ENCODE peak calls at places on chromosome 1, in eight cellular contexts. U, H, F, M, C, B, J and I are unnamed samples.
A peak's percentile ranks its signal among the peaks of the same experiment; 100 is the strongest.

GRCh38 chr1:33512612-33513011 is 40.2 kb downstream of the ZSCAN20 start:
- DNase-seq in U (no peak), H (no peak), F (no peak), C (no peak), J (no peak), M (no peak), B (no peak), I (no peak)

GRCh38 chr1:230976825-230977747 is 1.6 kb downstream of the TTC13 start:
- DNase-seq in M (no peak), B (no peak), H (no peak), J (no peak), U (no peak), C (no peak), F (peak; percentile 33), I (no peak)

GRCh38 chr1:59218521-59219236 is 78.2 kb upstream of the FGGY start:
- DNase-seq in F (no peak), U (peak; percentile 71), B (no peak), J (no peak), H (no peak), M (no peak), C (no peak), I (no peak)

GRCh38 chr1:204468206-204468605 is 26.4 kb downstream of the PIK3C2B start:
- DNase-seq in H (no peak), B (no peak), M (no peak), F (no peak), C (no peak), J (no peak), U (no peak), I (no peak)

GRCh38 chr1:6082430-6082971 is 36.8 kb downstream of the KCNAB2 start:
- DNase-seq in J (no peak), B (no peak), F (no peak), H (no peak), U (no peak), C (no peak), M (no peak), I (no peak)

GRCh38 chr1:65791860-65792670 is 630 bp upstream of the PDE4B start:
- DNase-seq in C (no peak), U (peak; percentile 24), J (peak; percentile 48), H (no peak), M (peak; percentile 8), B (no peak), F (no peak), I (no peak)

GRCh38 chr1:67149179-67149770 is 14.5 kb upstream of the C1orf141 start:
- DNase-seq in F (peak; percentile 24), J (peak; percentile 58), C (no peak), U (peak; percentile 82), M (peak; percentile 78), H (no peak), B (peak; percentile 37), I (peak; percentile 49)

GRCh38 chr1:54459714-54460113 is 53.5 kb upstream of the SSBP3 start:
- DNase-seq in C (peak; percentile 67), F (no peak), B (no peak), J (no peak), U (no peak), M (no peak), H (no peak), I (no peak)

GRCh38 chr1:45134468-45134873 is 71.9 kb downstream of the ZSWIM5 start:
- DNase-seq in J (no peak), H (no peak), C (no peak), F (no peak), B (no peak), M (no peak), U (no peak), I (no peak)

GRCh38 chr1:214416417-214417212 is 134.8 kb downstream of the PTPN14 start:
- DNase-seq in U (peak; percentile 80), M (no peak), J (no peak), F (no peak), C (no peak), H (no peak), B (no peak), I (no peak)

DNA sequence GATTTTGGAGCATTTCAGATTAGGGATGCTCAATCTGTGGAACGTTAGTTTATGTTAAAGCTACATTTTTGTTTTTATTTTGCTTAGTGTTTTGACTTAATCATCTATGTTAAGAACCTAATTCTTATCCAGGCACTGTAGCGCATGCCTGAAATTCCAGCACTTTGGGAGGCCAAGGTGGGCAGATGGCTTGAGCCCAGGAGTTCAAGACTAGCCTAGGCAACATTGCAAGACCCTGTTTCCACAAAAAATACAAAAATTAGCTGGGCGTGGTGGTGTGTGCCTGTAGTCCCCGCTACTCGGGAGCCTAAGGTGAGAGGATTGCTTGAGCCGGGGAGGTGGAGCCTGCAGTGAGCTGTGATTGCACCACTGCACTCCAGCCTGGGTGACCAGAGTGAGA is 23.4 kb downstream of the FNBP1L start:
- DNase-seq in F (no peak), J (no peak), B (no peak), U (no peak), M (no peak), H (no peak), C (no peak), I (no peak)
- H3K9me3 ChIP-seq in F (no peaks in the 10 kb centered on the region), J (no peaks in the 10 kb centered on the region), B (no peaks in the 10 kb centered on the region), U (peaks cover 3% of the 10 kb centered on the region), M (no peaks in the 10 kb centered on the region), H (no peaks in the 10 kb centered on the region), C (no peaks in the 10 kb centered on the region), I (no peaks in the 10 kb centered on the region)

DNA sequence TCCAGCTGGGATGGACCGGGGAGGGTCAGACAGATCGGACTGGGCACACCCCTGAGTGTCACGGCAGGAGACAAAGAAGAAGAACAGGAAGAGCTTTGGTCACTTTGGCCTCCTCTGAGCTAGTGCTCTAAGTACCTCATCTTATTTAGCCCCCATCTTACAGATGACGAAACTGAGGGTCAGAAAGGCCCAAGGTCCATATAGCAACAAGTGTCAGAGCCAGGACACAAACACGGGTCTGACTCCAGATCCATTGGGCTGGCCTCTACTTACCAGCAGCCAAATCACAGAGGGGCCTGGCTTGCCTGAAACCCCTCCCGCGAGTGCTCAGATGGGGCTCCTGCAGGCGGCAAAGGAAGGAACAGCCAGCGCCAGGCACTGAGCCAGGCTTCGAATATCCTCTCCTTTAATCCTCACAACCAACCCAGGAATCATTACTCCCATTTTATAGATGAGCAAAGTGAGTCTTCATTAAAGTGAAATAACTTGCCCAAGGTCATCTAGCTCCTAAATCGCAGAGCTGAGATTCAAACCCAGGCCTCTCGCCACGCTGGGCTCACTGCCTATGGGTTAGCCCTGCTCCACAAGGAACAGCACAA is 25.7 kb upstream of the SELENON start:
- DNase-seq in C (no peak), H (no peak), J (no peak), F (peak; percentile 8), U (no peak), M (no peak), B (no peak), I (no peak)
- H3K4me3 ChIP-seq in C (no peak overlapping the region), H (no peak overlapping the region), J (no peak overlapping the region), F (no peak overlapping the region), U (no peak overlapping the region), M (no peak overlapping the region), B (no peak overlapping the region), I (no peak overlapping the region)

GRCh38 chr1:151909167-151910149 is at the start of gene THEM4:
- DNase-seq in H (peak; percentile 99), C (peak; percentile 98), B (no peak), U (peak; percentile 96), J (peak; percentile 96), M (peak; percentile 98), F (peak; percentile 82), I (peak; percentile 97)

GRCh38 chr1:151912973-151913372 is 3.7 kb upstream of the THEM4 start:
- DNase-seq in H (no peak), F (no peak), J (no peak), C (no peak), B (no peak), M (no peak), U (no peak), I (no peak)

GRCh38 chr1:151907363-151908139 is 1.8 kb downstream of the THEM4 start:
- DNase-seq in F (no peak), M (no peak), U (no peak), C (no peak), H (no peak), J (no peak), B (peak; percentile 1), I (no peak)

GRCh38 chr1:151905070-151905442 is 4.3 kb downstream of the THEM4 start:
- DNase-seq in F (peak; percentile 49), B (no peak), C (no peak), U (no peak), M (no peak), J (no peak), H (no peak), I (no peak)

GRCh38 chr1:151908228-151908691 is 1.1 kb downstream of the THEM4 start:
- DNase-seq in M (no peak), J (no peak), B (no peak), C (no peak), H (no peak), U (peak; percentile 24), F (no peak), I (no peak)
- H3K9me3 ChIP-seq in M (no peaks in the 10 kb centered on the region), J (no peaks in the 10 kb centered on the region), B (peaks cover 2% of the 10 kb centered on the region), C (peaks cover 4% of the 10 kb centered on the region), H (no peaks in the 10 kb centered on the region), U (peaks cover 5% of the 10 kb centered on the region), F (no peaks in the 10 kb centered on the region), I (no peaks in the 10 kb centered on the region)

GRCh38 chr1:116409751-116410182 is 36.7 kb downstream of the ATP1A1 start:
- DNase-seq in M (no peak), F (no peak), H (no peak), U (peak; percentile 12), C (no peak), J (no peak), B (no peak), I (no peak)

GRCh38 chr1:116407033-116407432 is 34.0 kb downstream of the ATP1A1 start:
- DNase-seq in J (no peak), B (no peak), U (no peak), C (no peak), F (no peak), H (no peak), M (no peak), I (no peak)

GRCh38 chr1:116411784-116412479 is 38.9 kb downstream of the ATP1A1 start:
- DNase-seq in J (no peak), U (peak; percentile 79), C (no peak), B (no peak), M (no peak), F (no peak), H (no peak), I (no peak)

GRCh38 chr1:116408193-116408592 is 35.1 kb downstream of the ATP1A1 start:
- DNase-seq in M (no peak), H (no peak), U (no peak), F (no peak), C (no peak), B (no peak), J (no peak), I (no peak)

DNA sequence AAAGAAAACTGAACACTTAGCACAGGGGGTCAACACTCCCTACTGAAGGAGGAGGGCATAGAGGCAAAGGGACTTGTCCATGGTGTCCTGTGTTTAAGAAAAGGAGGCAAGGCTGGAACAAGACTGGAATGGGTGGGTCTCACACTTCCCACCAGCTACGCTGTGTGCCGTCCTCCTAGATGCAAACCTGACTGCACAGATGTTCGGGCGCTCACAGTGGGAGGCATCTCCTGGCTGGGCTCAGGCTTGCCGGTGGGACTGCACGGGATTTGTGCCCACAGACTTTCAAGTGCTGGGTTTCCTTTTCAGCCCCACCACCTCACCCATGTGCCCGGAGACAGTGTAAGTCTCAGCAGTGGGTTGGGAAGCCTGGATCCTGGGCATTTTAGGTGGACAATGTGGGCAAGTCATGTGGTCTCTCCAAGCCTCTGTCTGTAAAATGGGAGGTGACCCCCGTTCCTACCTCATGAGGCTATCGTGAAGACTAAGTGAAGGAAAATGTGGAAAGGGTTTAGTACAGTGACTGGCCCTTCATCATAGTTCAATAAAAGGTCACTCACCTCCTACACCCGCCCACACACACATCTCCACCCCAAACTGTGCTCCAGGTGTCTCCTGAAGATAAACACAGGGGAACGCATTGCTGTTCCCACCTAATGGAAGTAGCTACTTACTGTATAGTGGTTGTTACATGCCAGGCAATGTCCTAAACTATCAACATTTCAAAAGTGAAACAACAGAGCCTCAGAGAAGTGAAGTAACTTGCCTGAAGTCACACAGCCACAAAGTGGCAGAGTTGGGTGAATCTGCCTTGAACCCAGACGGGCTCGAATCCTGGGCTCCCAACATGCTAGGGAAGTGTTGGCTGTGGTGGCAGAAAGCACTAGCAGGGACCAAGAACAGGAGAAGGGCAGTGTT is 36.0 kb downstream of the ATP1A1 start:
- DNase-seq in M (no peak), F (no peak), C (no peak), H (no peak), B (no peak), J (no peak), U (no peak), I (no peak)
- H3K4me3 ChIP-seq in M (no peak overlapping the region), F (no peak overlapping the region), C (no peak overlapping the region), H (no peak overlapping the region), B (no peak overlapping the region), J (no peak overlapping the region), U (no peak overlapping the region), I (no peak overlapping the region)